ENCODE peak calls at places on chromosomes 13 and 19, in ten cellular contexts. B, G, D, S, L, O, J, M, Q and W are unnamed samples.

GRCh38 chr13:103615778-103616177 is 549.6 kb upstream of the SLC10A2 start:
- DNase-seq in B (no peak), G (no peak), D (no peak), S (no peak), L (no peak), O (no peak), J (no peak), M (no peak), Q (no peak), W (no peak)

GRCh38 chr19:41546386-41546789 is 29.6 kb upstream of the CEACAM21 start:
- DNase-seq in B (no peak), G (no peak), D (no peak), S (no peak), L (no peak), O (no peak), J (no peak), M (no peak), Q (no peak), W (no peak)

GRCh38 chr13:49584771-49585182 is 581 bp downstream of the RCBTB1 start:
- DNase-seq in B (no peak), G (no peak), D (no peak), S (no peak), L (peak; percentile 29), O (no peak), J (no peak), M (no peak), Q (no peak), W (no peak)

GRCh38 chr13:42190529-42190928 is 81.4 kb upstream of the AKAP11 start:
- DNase-seq in B (no peak), G (no peak), D (no peak), S (no peak), L (no peak), O (no peak), J (no peak), M (no peak), Q (no peak), W (no peak)

GRCh38 chr13:113064534-113065405 is 40.8 kb upstream of the F7 start:
- DNase-seq in B (peak; percentile 79), G (peak; percentile 4), D (no peak), S (no peak), L (peak; percentile 95), O (no peak), J (no peak), M (no peak), Q (no peak), W (no peak)

GRCh38 chr13:26518433-26519084 is 38.9 kb upstream of the WASF3 start:
- DNase-seq in B (no peak), G (no peak), D (no peak), S (no peak), L (no peak), O (no peak), J (no peak), M (no peak), Q (no peak), W (no peak)

GRCh38 chr19:5936308-5936980 is 22.4 kb downstream of the CAPS start:
- DNase-seq in B (no peak), G (no peak), D (no peak), S (no peak), L (no peak), O (no peak), J (no peak), M (no peak), Q (no peak), W (no peak)

GRCh38 chr19:53884256-53884655 is 2.3 kb downstream of the PRKCG start:
- DNase-seq in B (no peak), G (no peak), D (no peak), S (no peak), L (no peak), O (no peak), J (no peak), M (no peak), Q (no peak), W (no peak)

GRCh38 chr13:59710995-59711701 is 452.6 kb downstream of the DIAPH3 start:
- DNase-seq in B (peak; percentile 11), G (peak; percentile 6), D (no peak), S (no peak), L (peak; percentile 10), O (no peak), J (no peak), M (no peak), Q (no peak), W (no peak)

GRCh38 chr13:74696148-74696922 is 562.1 kb upstream of the KLF12 start:
- DNase-seq in B (no peak), G (no peak), D (no peak), S (no peak), L (no peak), O (no peak), J (no peak), M (no peak), Q (no peak), W (no peak)

GRCh38 chr13:27130223-27131015 is 41.2 kb downstream of the USP12 start:
- DNase-seq in B (peak; percentile 39), G (no peak), D (no peak), S (no peak), L (peak; percentile 68), O (no peak), J (no peak), M (peak; percentile 11), Q (no peak), W (no peak)

GRCh38 chr13:61913183-61913582 is 497.5 kb upstream of the PCDH20 start:
- DNase-seq in B (peak; percentile 1), G (no peak), D (no peak), S (no peak), L (peak; percentile 0), O (no peak), J (no peak), M (no peak), Q (no peak), W (no peak)

GRCh38 chr19:51712461-51713081 is 11.2 kb downstream of the HAS1 start:
- DNase-seq in B (peak; percentile 67), G (no peak), D (no peak), S (no peak), L (peak; percentile 65), O (no peak), J (no peak), M (no peak), Q (peak; percentile 22), W (no peak)

GRCh38 chr13:47114030-47114429 is 217.2 kb upstream of the HTR2A start:
- DNase-seq in B (peak; percentile 50), G (no peak), D (peak; percentile 38), S (no peak), L (peak; percentile 85), O (no peak), J (no peak), M (no peak), Q (no peak), W (no peak)

GRCh38 chr19:13027031-13027430 is 31.8 kb downstream of the NFIX start:
- DNase-seq in B (no peak), G (no peak), D (no peak), S (no peak), L (no peak), O (no peak), J (no peak), M (no peak), Q (no peak), W (no peak)

GRCh38 chr13:94329754-94330551 is 149.5 kb downstream of the DCT start:
- DNase-seq in B (peak; percentile 97), G (peak; percentile 90), D (peak; percentile 70), S (peak; percentile 73), L (peak; percentile 97), O (no peak), J (no peak), M (no peak), Q (peak; percentile 73), W (peak; percentile 77)

GRCh38 chr19:42081584-42082258 is 5.8 kb downstream of the ZNF574 start:
- DNase-seq in B (peak; percentile 67), G (peak; percentile 20), D (no peak), S (no peak), L (peak; percentile 64), O (no peak), J (no peak), M (no peak), Q (no peak), W (no peak)

GRCh38 chr13:83121904-83122303 is 760.4 kb downstream of the SLITRK1 start:
- DNase-seq in B (peak; percentile 10), G (no peak), D (no peak), S (no peak), L (peak; percentile 13), O (no peak), J (no peak), M (no peak), Q (no peak), W (no peak)

DNA sequence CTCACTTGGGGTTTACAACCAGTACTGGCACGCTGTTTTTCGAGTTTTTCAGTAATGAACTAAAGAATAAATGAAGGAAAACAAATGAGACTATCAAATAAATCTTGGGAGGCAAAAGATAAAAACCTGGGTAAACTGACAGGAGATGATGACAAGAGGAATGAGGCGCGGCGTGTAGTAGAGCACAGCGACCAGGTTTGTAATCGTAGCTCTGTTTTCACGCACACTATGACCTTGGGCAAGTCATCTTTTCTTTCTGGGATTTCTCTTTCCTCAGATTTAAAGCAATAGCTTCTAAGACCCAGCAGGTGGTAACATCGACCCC is 419 bp downstream of the MRPS31 start:
- DNase-seq in B (no peak), G (no peak), D (no peak), S (no peak), L (no peak), O (no peak), J (no peak), M (no peak), Q (no peak), W (no peak)
- TF ChIP-seq CTCF in B (no peak), G (no peak), D (no peak), S (no peak), L (no peak), O (no peak), J (no peak), M (no peak), Q (no peak), W (no peak)

DNA sequence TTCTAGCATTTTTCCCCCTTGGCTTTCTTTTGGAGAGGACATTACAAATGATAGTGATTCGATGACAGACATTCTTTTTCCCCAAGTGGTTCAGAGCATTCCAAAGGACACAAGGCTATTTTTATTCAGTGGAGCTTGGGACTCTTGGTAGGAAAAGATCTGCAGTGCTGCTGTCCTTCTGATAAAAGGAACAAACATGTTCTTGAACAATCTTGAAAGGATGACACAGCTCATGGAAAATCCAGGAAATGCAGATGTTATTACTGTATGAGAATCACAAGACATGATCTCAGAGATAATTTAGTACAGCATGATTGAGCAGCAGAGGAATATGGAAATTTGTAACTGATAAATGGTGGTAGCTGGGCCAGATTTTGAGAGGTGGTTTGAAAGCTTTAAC is 96.2 kb upstream of the RFC3 start:
- DNase-seq in B (peak; percentile 64), G (no peak), D (no peak), S (no peak), L (peak; percentile 82), O (no peak), J (no peak), M (no peak), Q (no peak), W (no peak)
- H3K4me3 ChIP-seq in B (no peak overlapping the region), G (no peak overlapping the region), D (no peak overlapping the region), S (no peak overlapping the region), L (no peak overlapping the region), O (no peak overlapping the region), J (no peak overlapping the region), M (no peak overlapping the region), Q (no peak overlapping the region), W (no peak overlapping the region)

GRCh38 chr13:23319915-23320224 is 113.6 kb downstream of the SACS start:
- DNase-seq in B (no peak), G (no peak), D (no peak), S (no peak), L (no peak), O (no peak), J (no peak), M (no peak), Q (no peak), W (no peak)
- TF ChIP-seq CTCF in B (no peak), G (no peak), D (no peak), S (peak; percentile 1), L (no peak), O (no peak), J (no peak), M (no peak), Q (no peak), W (no peak)

GRCh38 chr13:110301083-110301482 is 5.9 kb downstream of the COL4A1 start:
- DNase-seq in B (no peak), G (no peak), D (no peak), S (no peak), L (no peak), O (no peak), J (no peak), M (no peak), Q (peak; percentile 61), W (no peak)
- H3K4me3 ChIP-seq in B (no peak overlapping the region), G (no peak overlapping the region), D (no peak overlapping the region), S (peak overlapping the region; percentile 20), L (no peak overlapping the region), O (peak overlapping the region; percentile 46), J (no peak overlapping the region), M (no peak overlapping the region), Q (peak overlapping the region; percentile 84), W (no peak overlapping the region)